ENCODE peak calls at places on chromosome 16, in nine cellular contexts. One of them, this sample, is unnamed.

GRCh38 chr16:60225541-60225940 is 1491.4 kb upstream of the GOT2 start:
- DNase-seq in stimulated activated CD8-positive, alpha-beta memory T cell treated with anti-CD3 and anti-CD28 coated beads, Interleukin-15, amount 100 ng/mL, for 48 hours: no peak
- DNase-seq in NCI-H1436: no peak
- DNase-seq in activated CD8-positive, alpha-beta T cell treated with anti-CD3 and anti-CD28 coated beads, Interleukin-2, amount 10 ng/mL, durations not matched to agents 7 days and 5 days: no peak
- DNase-seq in ELR: no peak
- DNase-seq in activated effector memory CD4-positive, alpha-beta T cell treated with anti-CD3 and anti-CD28 coated beads, Interleukin-2, amount 50 U/mL, for 16 hours: no peak
- DNase-seq in dorsolateral prefrontal cortex: no peak
- DNase-seq in HT1080: no peak
- DNase-seq in Calu3: no peak
- DNase-seq in this sample: no peak

GRCh38 chr16:84501077-84501735 is 3.3 kb downstream of the MEAK7 start:
- DNase-seq in stimulated activated CD8-positive, alpha-beta memory T cell treated with anti-CD3 and anti-CD28 coated beads, Interleukin-15, amount 100 ng/mL, for 48 hours: no peak
- DNase-seq in NCI-H1436: no peak
- DNase-seq in activated CD8-positive, alpha-beta T cell treated with anti-CD3 and anti-CD28 coated beads, Interleukin-2, amount 10 ng/mL, durations not matched to agents 7 days and 5 days: no peak
- DNase-seq in ELR: peak; percentile 99
- DNase-seq in activated effector memory CD4-positive, alpha-beta T cell treated with anti-CD3 and anti-CD28 coated beads, Interleukin-2, amount 50 U/mL, for 16 hours: peak; percentile 42
- DNase-seq in dorsolateral prefrontal cortex: no peak
- DNase-seq in HT1080: peak; percentile 94
- DNase-seq in Calu3: peak; percentile 63
- DNase-seq in this sample: no peak

GRCh38 chr16:20225334-20225733 is 102.0 kb downstream of the GP2 start:
- DNase-seq in stimulated activated CD8-positive, alpha-beta memory T cell treated with anti-CD3 and anti-CD28 coated beads, Interleukin-15, amount 100 ng/mL, for 48 hours: no peak
- DNase-seq in NCI-H1436: no peak
- DNase-seq in activated CD8-positive, alpha-beta T cell treated with anti-CD3 and anti-CD28 coated beads, Interleukin-2, amount 10 ng/mL, durations not matched to agents 7 days and 5 days: no peak
- DNase-seq in ELR: no peak
- DNase-seq in activated effector memory CD4-positive, alpha-beta T cell treated with anti-CD3 and anti-CD28 coated beads, Interleukin-2, amount 50 U/mL, for 16 hours: no peak
- DNase-seq in dorsolateral prefrontal cortex: no peak
- DNase-seq in HT1080: no peak
- DNase-seq in Calu3: no peak
- DNase-seq in this sample: no peak

GRCh38 chr16:66427451-66427860 is 361 bp downstream of the BEAN1 start:
- DNase-seq in stimulated activated CD8-positive, alpha-beta memory T cell treated with anti-CD3 and anti-CD28 coated beads, Interleukin-15, amount 100 ng/mL, for 48 hours: no peak
- DNase-seq in NCI-H1436: no peak
- DNase-seq in activated CD8-positive, alpha-beta T cell treated with anti-CD3 and anti-CD28 coated beads, Interleukin-2, amount 10 ng/mL, durations not matched to agents 7 days and 5 days: no peak
- DNase-seq in ELR: no peak
- DNase-seq in activated effector memory CD4-positive, alpha-beta T cell treated with anti-CD3 and anti-CD28 coated beads, Interleukin-2, amount 50 U/mL, for 16 hours: no peak
- DNase-seq in dorsolateral prefrontal cortex: no peak
- DNase-seq in HT1080: no peak
- DNase-seq in Calu3: no peak
- DNase-seq in this sample: no peak

GRCh38 chr16:77949445-77949844 is 72.9 kb upstream of the CLEC3A start:
- DNase-seq in stimulated activated CD8-positive, alpha-beta memory T cell treated with anti-CD3 and anti-CD28 coated beads, Interleukin-15, amount 100 ng/mL, for 48 hours: no peak
- DNase-seq in NCI-H1436: no peak
- DNase-seq in activated CD8-positive, alpha-beta T cell treated with anti-CD3 and anti-CD28 coated beads, Interleukin-2, amount 10 ng/mL, durations not matched to agents 7 days and 5 days: no peak
- DNase-seq in ELR: no peak
- DNase-seq in activated effector memory CD4-positive, alpha-beta T cell treated with anti-CD3 and anti-CD28 coated beads, Interleukin-2, amount 50 U/mL, for 16 hours: no peak
- DNase-seq in dorsolateral prefrontal cortex: no peak
- DNase-seq in HT1080: no peak
- DNase-seq in Calu3: no peak
- DNase-seq in this sample: no peak

GRCh38 chr16:46961373-46962353 is 11.8 kb downstream of the DNAJA2 start:
- DNase-seq in stimulated activated CD8-positive, alpha-beta memory T cell treated with anti-CD3 and anti-CD28 coated beads, Interleukin-15, amount 100 ng/mL, for 48 hours: no peak
- DNase-seq in NCI-H1436: no peak
- DNase-seq in activated CD8-positive, alpha-beta T cell treated with anti-CD3 and anti-CD28 coated beads, Interleukin-2, amount 10 ng/mL, durations not matched to agents 7 days and 5 days: peak; percentile 65
- DNase-seq in ELR: no peak
- DNase-seq in activated effector memory CD4-positive, alpha-beta T cell treated with anti-CD3 and anti-CD28 coated beads, Interleukin-2, amount 50 U/mL, for 16 hours: peak; percentile 70
- DNase-seq in dorsolateral prefrontal cortex: no peak
- DNase-seq in HT1080: peak; percentile 13
- DNase-seq in Calu3: no peak
- DNase-seq in this sample: no peak

GRCh38 chr16:77599793-77600415 is 122.4 kb upstream of the NUDT7 start:
- DNase-seq in stimulated activated CD8-positive, alpha-beta memory T cell treated with anti-CD3 and anti-CD28 coated beads, Interleukin-15, amount 100 ng/mL, for 48 hours: no peak
- DNase-seq in NCI-H1436: peak; percentile 33
- DNase-seq in activated CD8-positive, alpha-beta T cell treated with anti-CD3 and anti-CD28 coated beads, Interleukin-2, amount 10 ng/mL, durations not matched to agents 7 days and 5 days: peak; percentile 38
- DNase-seq in ELR: peak; percentile 44
- DNase-seq in activated effector memory CD4-positive, alpha-beta T cell treated with anti-CD3 and anti-CD28 coated beads, Interleukin-2, amount 50 U/mL, for 16 hours: no peak
- DNase-seq in dorsolateral prefrontal cortex: no peak
- DNase-seq in HT1080: peak; percentile 55
- DNase-seq in Calu3: peak; percentile 61
- DNase-seq in this sample: no peak

GRCh38 chr16:67988675-67989074 is 8.4 kb upstream of the DPEP3 start:
- DNase-seq in stimulated activated CD8-positive, alpha-beta memory T cell treated with anti-CD3 and anti-CD28 coated beads, Interleukin-15, amount 100 ng/mL, for 48 hours: no peak
- DNase-seq in NCI-H1436: no peak
- DNase-seq in activated CD8-positive, alpha-beta T cell treated with anti-CD3 and anti-CD28 coated beads, Interleukin-2, amount 10 ng/mL, durations not matched to agents 7 days and 5 days: no peak
- DNase-seq in ELR: no peak
- DNase-seq in activated effector memory CD4-positive, alpha-beta T cell treated with anti-CD3 and anti-CD28 coated beads, Interleukin-2, amount 50 U/mL, for 16 hours: no peak
- DNase-seq in dorsolateral prefrontal cortex: no peak
- DNase-seq in HT1080: no peak
- DNase-seq in Calu3: no peak
- DNase-seq in this sample: no peak

GRCh38 chr16:85120006-85120340 is 7.7 kb upstream of the CIBAR2 start:
- DNase-seq in stimulated activated CD8-positive, alpha-beta memory T cell treated with anti-CD3 and anti-CD28 coated beads, Interleukin-15, amount 100 ng/mL, for 48 hours: no peak
- DNase-seq in NCI-H1436: no peak
- DNase-seq in activated CD8-positive, alpha-beta T cell treated with anti-CD3 and anti-CD28 coated beads, Interleukin-2, amount 10 ng/mL, durations not matched to agents 7 days and 5 days: no peak
- DNase-seq in ELR: no peak
- DNase-seq in activated effector memory CD4-positive, alpha-beta T cell treated with anti-CD3 and anti-CD28 coated beads, Interleukin-2, amount 50 U/mL, for 16 hours: no peak
- DNase-seq in dorsolateral prefrontal cortex: no peak
- DNase-seq in HT1080: no peak
- DNase-seq in Calu3: no peak
- DNase-seq in this sample: no peak

GRCh38 chr16:85395913-85396878 is 216.9 kb upstream of the GSE1 start:
- DNase-seq in stimulated activated CD8-positive, alpha-beta memory T cell treated with anti-CD3 and anti-CD28 coated beads, Interleukin-15, amount 100 ng/mL, for 48 hours: no peak
- DNase-seq in NCI-H1436: no peak
- DNase-seq in activated CD8-positive, alpha-beta T cell treated with anti-CD3 and anti-CD28 coated beads, Interleukin-2, amount 10 ng/mL, durations not matched to agents 7 days and 5 days: no peak
- DNase-seq in ELR: no peak
- DNase-seq in activated effector memory CD4-positive, alpha-beta T cell treated with anti-CD3 and anti-CD28 coated beads, Interleukin-2, amount 50 U/mL, for 16 hours: no peak
- DNase-seq in dorsolateral prefrontal cortex: no peak
- DNase-seq in HT1080: no peak
- DNase-seq in Calu3: no peak
- DNase-seq in this sample: no peak

GRCh38 chr16:60295451-60295850 is 1561.3 kb upstream of the GOT2 start:
- DNase-seq in stimulated activated CD8-positive, alpha-beta memory T cell treated with anti-CD3 and anti-CD28 coated beads, Interleukin-15, amount 100 ng/mL, for 48 hours: no peak
- DNase-seq in NCI-H1436: no peak
- DNase-seq in activated CD8-positive, alpha-beta T cell treated with anti-CD3 and anti-CD28 coated beads, Interleukin-2, amount 10 ng/mL, durations not matched to agents 7 days and 5 days: no peak
- DNase-seq in ELR: no peak
- DNase-seq in activated effector memory CD4-positive, alpha-beta T cell treated with anti-CD3 and anti-CD28 coated beads, Interleukin-2, amount 50 U/mL, for 16 hours: no peak
- DNase-seq in dorsolateral prefrontal cortex: no peak
- DNase-seq in HT1080: no peak
- DNase-seq in Calu3: no peak
- DNase-seq in this sample: no peak

GRCh38 chr16:54268766-54269165 is 17.8 kb downstream of the IRX3 start:
- DNase-seq in stimulated activated CD8-positive, alpha-beta memory T cell treated with anti-CD3 and anti-CD28 coated beads, Interleukin-15, amount 100 ng/mL, for 48 hours: no peak
- DNase-seq in NCI-H1436: no peak
- DNase-seq in activated CD8-positive, alpha-beta T cell treated with anti-CD3 and anti-CD28 coated beads, Interleukin-2, amount 10 ng/mL, durations not matched to agents 7 days and 5 days: no peak
- DNase-seq in ELR: no peak
- DNase-seq in activated effector memory CD4-positive, alpha-beta T cell treated with anti-CD3 and anti-CD28 coated beads, Interleukin-2, amount 50 U/mL, for 16 hours: no peak
- DNase-seq in dorsolateral prefrontal cortex: no peak
- DNase-seq in HT1080: no peak
- DNase-seq in Calu3: no peak
- DNase-seq in this sample: no peak

GRCh38 chr16:82229800-82230619 is 60.0 kb upstream of the MPHOSPH6 start:
- DNase-seq in stimulated activated CD8-positive, alpha-beta memory T cell treated with anti-CD3 and anti-CD28 coated beads, Interleukin-15, amount 100 ng/mL, for 48 hours: peak; percentile 25
- DNase-seq in NCI-H1436: peak; percentile 79
- DNase-seq in activated CD8-positive, alpha-beta T cell treated with anti-CD3 and anti-CD28 coated beads, Interleukin-2, amount 10 ng/mL, durations not matched to agents 7 days and 5 days: peak; percentile 72
- DNase-seq in ELR: peak; percentile 80
- DNase-seq in activated effector memory CD4-positive, alpha-beta T cell treated with anti-CD3 and anti-CD28 coated beads, Interleukin-2, amount 50 U/mL, for 16 hours: peak; percentile 84
- DNase-seq in dorsolateral prefrontal cortex: peak; percentile 67
- DNase-seq in HT1080: peak; percentile 57
- DNase-seq in Calu3: peak; percentile 90
- DNase-seq in this sample: peak; percentile 22

GRCh38 chr16:81608515-81609209 is 164.1 kb downstream of the CMIP start:
- DNase-seq in stimulated activated CD8-positive, alpha-beta memory T cell treated with anti-CD3 and anti-CD28 coated beads, Interleukin-15, amount 100 ng/mL, for 48 hours: no peak
- DNase-seq in NCI-H1436: no peak
- DNase-seq in activated CD8-positive, alpha-beta T cell treated with anti-CD3 and anti-CD28 coated beads, Interleukin-2, amount 10 ng/mL, durations not matched to agents 7 days and 5 days: no peak
- DNase-seq in ELR: peak; percentile 49
- DNase-seq in activated effector memory CD4-positive, alpha-beta T cell treated with anti-CD3 and anti-CD28 coated beads, Interleukin-2, amount 50 U/mL, for 16 hours: no peak
- DNase-seq in dorsolateral prefrontal cortex: no peak
- DNase-seq in HT1080: no peak
- DNase-seq in Calu3: no peak
- DNase-seq in this sample: no peak

GRCh38 chr16:16025214-16025968 is 76.0 kb downstream of the ABCC1 start:
- DNase-seq in stimulated activated CD8-positive, alpha-beta memory T cell treated with anti-CD3 and anti-CD28 coated beads, Interleukin-15, amount 100 ng/mL, for 48 hours: peak; percentile 57
- DNase-seq in NCI-H1436: no peak
- DNase-seq in activated CD8-positive, alpha-beta T cell treated with anti-CD3 and anti-CD28 coated beads, Interleukin-2, amount 10 ng/mL, durations not matched to agents 7 days and 5 days: peak; percentile 31
- DNase-seq in ELR: peak; percentile 87
- DNase-seq in activated effector memory CD4-positive, alpha-beta T cell treated with anti-CD3 and anti-CD28 coated beads, Interleukin-2, amount 50 U/mL, for 16 hours: peak; percentile 86
- DNase-seq in dorsolateral prefrontal cortex: no peak
- DNase-seq in HT1080: peak; percentile 77
- DNase-seq in Calu3: no peak
- DNase-seq in this sample: no peak

GRCh38 chr16:57479043-57479421 is 7.3 kb downstream of the DOK4 start:
- DNase-seq in stimulated activated CD8-positive, alpha-beta memory T cell treated with anti-CD3 and anti-CD28 coated beads, Interleukin-15, amount 100 ng/mL, for 48 hours: no peak
- DNase-seq in NCI-H1436: no peak
- DNase-seq in activated CD8-positive, alpha-beta T cell treated with anti-CD3 and anti-CD28 coated beads, Interleukin-2, amount 10 ng/mL, durations not matched to agents 7 days and 5 days: no peak
- DNase-seq in ELR: no peak
- DNase-seq in activated effector memory CD4-positive, alpha-beta T cell treated with anti-CD3 and anti-CD28 coated beads, Interleukin-2, amount 50 U/mL, for 16 hours: peak; percentile 56
- DNase-seq in dorsolateral prefrontal cortex: peak; percentile 52
- DNase-seq in HT1080: no peak
- DNase-seq in Calu3: no peak
- DNase-seq in this sample: no peak

GRCh38 chr16:89697616-89698331 is 3.7 kb downstream of the SPATA2L start:
- DNase-seq in stimulated activated CD8-positive, alpha-beta memory T cell treated with anti-CD3 and anti-CD28 coated beads, Interleukin-15, amount 100 ng/mL, for 48 hours: no peak
- DNase-seq in NCI-H1436: no peak
- DNase-seq in activated CD8-positive, alpha-beta T cell treated with anti-CD3 and anti-CD28 coated beads, Interleukin-2, amount 10 ng/mL, durations not matched to agents 7 days and 5 days: no peak
- DNase-seq in ELR: no peak
- DNase-seq in activated effector memory CD4-positive, alpha-beta T cell treated with anti-CD3 and anti-CD28 coated beads, Interleukin-2, amount 50 U/mL, for 16 hours: peak; percentile 60
- DNase-seq in dorsolateral prefrontal cortex: no peak
- DNase-seq in HT1080: no peak
- DNase-seq in Calu3: no peak
- DNase-seq in this sample: no peak

GRCh38 chr16:26317885-26318284 is 626.1 kb downstream of the HS3ST4 start:
- DNase-seq in stimulated activated CD8-positive, alpha-beta memory T cell treated with anti-CD3 and anti-CD28 coated beads, Interleukin-15, amount 100 ng/mL, for 48 hours: no peak
- DNase-seq in NCI-H1436: no peak
- DNase-seq in activated CD8-positive, alpha-beta T cell treated with anti-CD3 and anti-CD28 coated beads, Interleukin-2, amount 10 ng/mL, durations not matched to agents 7 days and 5 days: no peak
- DNase-seq in ELR: no peak
- DNase-seq in activated effector memory CD4-positive, alpha-beta T cell treated with anti-CD3 and anti-CD28 coated beads, Interleukin-2, amount 50 U/mL, for 16 hours: no peak
- DNase-seq in dorsolateral prefrontal cortex: no peak
- DNase-seq in HT1080: no peak
- DNase-seq in Calu3: no peak
- DNase-seq in this sample: no peak

GRCh38 chr16:48833461-48833860 is 223.5 kb upstream of the N4BP1 start:
- DNase-seq in stimulated activated CD8-positive, alpha-beta memory T cell treated with anti-CD3 and anti-CD28 coated beads, Interleukin-15, amount 100 ng/mL, for 48 hours: no peak
- DNase-seq in NCI-H1436: no peak
- DNase-seq in activated CD8-positive, alpha-beta T cell treated with anti-CD3 and anti-CD28 coated beads, Interleukin-2, amount 10 ng/mL, durations not matched to agents 7 days and 5 days: no peak
- DNase-seq in ELR: no peak
- DNase-seq in activated effector memory CD4-positive, alpha-beta T cell treated with anti-CD3 and anti-CD28 coated beads, Interleukin-2, amount 50 U/mL, for 16 hours: no peak
- DNase-seq in dorsolateral prefrontal cortex: no peak
- DNase-seq in HT1080: no peak
- DNase-seq in Calu3: no peak
- DNase-seq in this sample: no peak

GRCh38 chr16:49608801-49609200 is 235.2 kb downstream of the C16orf78 start:
- DNase-seq in stimulated activated CD8-positive, alpha-beta memory T cell treated with anti-CD3 and anti-CD28 coated beads, Interleukin-15, amount 100 ng/mL, for 48 hours: no peak
- DNase-seq in NCI-H1436: no peak
- DNase-seq in activated CD8-positive, alpha-beta T cell treated with anti-CD3 and anti-CD28 coated beads, Interleukin-2, amount 10 ng/mL, durations not matched to agents 7 days and 5 days: no peak
- DNase-seq in ELR: peak; percentile 1
- DNase-seq in activated effector memory CD4-positive, alpha-beta T cell treated with anti-CD3 and anti-CD28 coated beads, Interleukin-2, amount 50 U/mL, for 16 hours: no peak
- DNase-seq in dorsolateral prefrontal cortex: no peak
- DNase-seq in HT1080: peak; percentile 22
- DNase-seq in Calu3: no peak
- DNase-seq in this sample: no peak

GRCh38 chr16:64580558-64580957 is 541.3 kb downstream of the CDH11 start:
- DNase-seq in stimulated activated CD8-positive, alpha-beta memory T cell treated with anti-CD3 and anti-CD28 coated beads, Interleukin-15, amount 100 ng/mL, for 48 hours: no peak
- DNase-seq in NCI-H1436: no peak
- DNase-seq in activated CD8-positive, alpha-beta T cell treated with anti-CD3 and anti-CD28 coated beads, Interleukin-2, amount 10 ng/mL, durations not matched to agents 7 days and 5 days: no peak
- DNase-seq in ELR: no peak
- DNase-seq in activated effector memory CD4-positive, alpha-beta T cell treated with anti-CD3 and anti-CD28 coated beads, Interleukin-2, amount 50 U/mL, for 16 hours: no peak
- DNase-seq in dorsolateral prefrontal cortex: no peak
- DNase-seq in HT1080: no peak
- DNase-seq in Calu3: no peak
- DNase-seq in this sample: no peak

GRCh38 chr16:75340715-75341500 is 89.5 kb upstream of the BCAR1 start:
- DNase-seq in stimulated activated CD8-positive, alpha-beta memory T cell treated with anti-CD3 and anti-CD28 coated beads, Interleukin-15, amount 100 ng/mL, for 48 hours: no peak
- DNase-seq in NCI-H1436: no peak
- DNase-seq in activated CD8-positive, alpha-beta T cell treated with anti-CD3 and anti-CD28 coated beads, Interleukin-2, amount 10 ng/mL, durations not matched to agents 7 days and 5 days: no peak
- DNase-seq in ELR: peak; percentile 67
- DNase-seq in activated effector memory CD4-positive, alpha-beta T cell treated with anti-CD3 and anti-CD28 coated beads, Interleukin-2, amount 50 U/mL, for 16 hours: no peak
- DNase-seq in dorsolateral prefrontal cortex: no peak
- DNase-seq in HT1080: peak; percentile 54
- DNase-seq in Calu3: peak; percentile 16
- DNase-seq in this sample: no peak

GRCh38 chr16:67372664-67373063 is 20.6 kb downstream of the TPPP3 start:
- DNase-seq in stimulated activated CD8-positive, alpha-beta memory T cell treated with anti-CD3 and anti-CD28 coated beads, Interleukin-15, amount 100 ng/mL, for 48 hours: no peak
- DNase-seq in NCI-H1436: peak; percentile 47
- DNase-seq in activated CD8-positive, alpha-beta T cell treated with anti-CD3 and anti-CD28 coated beads, Interleukin-2, amount 10 ng/mL, durations not matched to agents 7 days and 5 days: no peak
- DNase-seq in ELR: peak; percentile 47
- DNase-seq in activated effector memory CD4-positive, alpha-beta T cell treated with anti-CD3 and anti-CD28 coated beads, Interleukin-2, amount 50 U/mL, for 16 hours: no peak
- DNase-seq in dorsolateral prefrontal cortex: no peak
- DNase-seq in HT1080: peak; percentile 19
- DNase-seq in Calu3: no peak
- DNase-seq in this sample: no peak

GRCh38 chr16:84475643-84476240 is 28.7 kb downstream of the MEAK7 start:
- DNase-seq in stimulated activated CD8-positive, alpha-beta memory T cell treated with anti-CD3 and anti-CD28 coated beads, Interleukin-15, amount 100 ng/mL, for 48 hours: no peak
- DNase-seq in NCI-H1436: no peak
- DNase-seq in activated CD8-positive, alpha-beta T cell treated with anti-CD3 and anti-CD28 coated beads, Interleukin-2, amount 10 ng/mL, durations not matched to agents 7 days and 5 days: no peak
- DNase-seq in ELR: no peak
- DNase-seq in activated effector memory CD4-positive, alpha-beta T cell treated with anti-CD3 and anti-CD28 coated beads, Interleukin-2, amount 50 U/mL, for 16 hours: no peak
- DNase-seq in dorsolateral prefrontal cortex: peak; percentile 8
- DNase-seq in HT1080: no peak
- DNase-seq in Calu3: no peak
- DNase-seq in this sample: no peak

GRCh38 chr16:11321662-11322061 is 23.6 kb upstream of the RMI2 start:
- DNase-seq in stimulated activated CD8-positive, alpha-beta memory T cell treated with anti-CD3 and anti-CD28 coated beads, Interleukin-15, amount 100 ng/mL, for 48 hours: no peak
- DNase-seq in NCI-H1436: no peak
- DNase-seq in activated CD8-positive, alpha-beta T cell treated with anti-CD3 and anti-CD28 coated beads, Interleukin-2, amount 10 ng/mL, durations not matched to agents 7 days and 5 days: no peak
- DNase-seq in ELR: no peak
- DNase-seq in activated effector memory CD4-positive, alpha-beta T cell treated with anti-CD3 and anti-CD28 coated beads, Interleukin-2, amount 50 U/mL, for 16 hours: no peak
- DNase-seq in dorsolateral prefrontal cortex: no peak
- DNase-seq in HT1080: no peak
- DNase-seq in Calu3: no peak
- DNase-seq in this sample: no peak

GRCh38 chr16:73064996-73065349 is 17.0 kb upstream of the ZFHX3 start:
- DNase-seq in stimulated activated CD8-positive, alpha-beta memory T cell treated with anti-CD3 and anti-CD28 coated beads, Interleukin-15, amount 100 ng/mL, for 48 hours: no peak
- DNase-seq in NCI-H1436: no peak
- DNase-seq in activated CD8-positive, alpha-beta T cell treated with anti-CD3 and anti-CD28 coated beads, Interleukin-2, amount 10 ng/mL, durations not matched to agents 7 days and 5 days: no peak
- DNase-seq in ELR: no peak
- DNase-seq in activated effector memory CD4-positive, alpha-beta T cell treated with anti-CD3 and anti-CD28 coated beads, Interleukin-2, amount 50 U/mL, for 16 hours: no peak
- DNase-seq in dorsolateral prefrontal cortex: no peak
- DNase-seq in HT1080: no peak
- DNase-seq in Calu3: no peak
- DNase-seq in this sample: no peak

GRCh38 chr16:57994778-57995177 is 5.7 kb downstream of the ZNF319 start:
- DNase-seq in stimulated activated CD8-positive, alpha-beta memory T cell treated with anti-CD3 and anti-CD28 coated beads, Interleukin-15, amount 100 ng/mL, for 48 hours: peak; percentile 14
- DNase-seq in NCI-H1436: no peak
- DNase-seq in activated CD8-positive, alpha-beta T cell treated with anti-CD3 and anti-CD28 coated beads, Interleukin-2, amount 10 ng/mL, durations not matched to agents 7 days and 5 days: peak; percentile 74
- DNase-seq in ELR: peak; percentile 63
- DNase-seq in activated effector memory CD4-positive, alpha-beta T cell treated with anti-CD3 and anti-CD28 coated beads, Interleukin-2, amount 50 U/mL, for 16 hours: peak; percentile 79
- DNase-seq in dorsolateral prefrontal cortex: no peak
- DNase-seq in HT1080: peak; percentile 44
- DNase-seq in Calu3: peak; percentile 68
- DNase-seq in this sample: no peak

GRCh38 chr16:1913327-1914083 is 4.7 kb downstream of the HS3ST6 start:
- DNase-seq in stimulated activated CD8-positive, alpha-beta memory T cell treated with anti-CD3 and anti-CD28 coated beads, Interleukin-15, amount 100 ng/mL, for 48 hours: no peak
- DNase-seq in NCI-H1436: no peak
- DNase-seq in activated CD8-positive, alpha-beta T cell treated with anti-CD3 and anti-CD28 coated beads, Interleukin-2, amount 10 ng/mL, durations not matched to agents 7 days and 5 days: no peak
- DNase-seq in ELR: no peak
- DNase-seq in activated effector memory CD4-positive, alpha-beta T cell treated with anti-CD3 and anti-CD28 coated beads, Interleukin-2, amount 50 U/mL, for 16 hours: no peak
- DNase-seq in dorsolateral prefrontal cortex: no peak
- DNase-seq in HT1080: no peak
- DNase-seq in Calu3: peak; percentile 90
- DNase-seq in this sample: no peak

GRCh38 chr16:48862087-48862532 is 252.1 kb upstream of the N4BP1 start:
- DNase-seq in stimulated activated CD8-positive, alpha-beta memory T cell treated with anti-CD3 and anti-CD28 coated beads, Interleukin-15, amount 100 ng/mL, for 48 hours: no peak
- DNase-seq in NCI-H1436: no peak
- DNase-seq in activated CD8-positive, alpha-beta T cell treated with anti-CD3 and anti-CD28 coated beads, Interleukin-2, amount 10 ng/mL, durations not matched to agents 7 days and 5 days: no peak
- DNase-seq in ELR: peak; percentile 41
- DNase-seq in activated effector memory CD4-positive, alpha-beta T cell treated with anti-CD3 and anti-CD28 coated beads, Interleukin-2, amount 50 U/mL, for 16 hours: no peak
- DNase-seq in dorsolateral prefrontal cortex: no peak
- DNase-seq in HT1080: peak; percentile 91
- DNase-seq in Calu3: peak; percentile 14
- DNase-seq in this sample: no peak